ENCODE peak calls at places on chromosome 3, in six cellular contexts. One of them, this sample, is unnamed.

GRCh38 chr3:28348286-28348636 is 260 bp upstream of the ZCWPW2 start:
- DNase-seq in upper lobe of right lung: no peak
- DNase-seq in mesendoderm: no peak
- DNase-seq in BE2C: no peak
- DNase-seq in body of pancreas: peak; percentile 91
- DNase-seq in cardiac fibroblast: no peak
- DNase-seq in this sample: peak; percentile 79

GRCh38 chr3:164539215-164539614 is 539.1 kb downstream of the SI start:
- DNase-seq in upper lobe of right lung: no peak
- DNase-seq in mesendoderm: peak; percentile 9
- DNase-seq in BE2C: no peak
- DNase-seq in body of pancreas: peak; percentile 62
- DNase-seq in cardiac fibroblast: no peak
- DNase-seq in this sample: no peak

GRCh38 chr3:31029756-31030155 is 135.3 kb upstream of the GADL1 start:
- DNase-seq in upper lobe of right lung: no peak
- DNase-seq in mesendoderm: no peak
- DNase-seq in BE2C: no peak
- DNase-seq in body of pancreas: no peak
- DNase-seq in cardiac fibroblast: no peak
- DNase-seq in this sample: no peak

GRCh38 chr3:54962200-54962599 is 34.3 kb upstream of the LRTM1 start:
- DNase-seq in upper lobe of right lung: no peak
- DNase-seq in mesendoderm: no peak
- DNase-seq in BE2C: no peak
- DNase-seq in body of pancreas: no peak
- DNase-seq in cardiac fibroblast: no peak
- DNase-seq in this sample: no peak

GRCh38 chr3:127252446-127252845 is 35.4 kb downstream of the PRR20G start:
- DNase-seq in upper lobe of right lung: no peak
- DNase-seq in mesendoderm: no peak
- DNase-seq in BE2C: no peak
- DNase-seq in body of pancreas: no peak
- DNase-seq in cardiac fibroblast: no peak
- DNase-seq in this sample: no peak

GRCh38 chr3:133661454-133662255 is at the start of gene TOPBP1:
- DNase-seq in upper lobe of right lung: peak; percentile 92
- DNase-seq in mesendoderm: peak; percentile 95
- DNase-seq in BE2C: peak; percentile 89
- DNase-seq in body of pancreas: peak; percentile 82
- DNase-seq in cardiac fibroblast: peak; percentile 64
- DNase-seq in this sample: peak; percentile 14

GRCh38 chr3:56879453-56880224 is 77.9 kb upstream of the ARHGEF3 start:
- DNase-seq in upper lobe of right lung: no peak
- DNase-seq in mesendoderm: no peak
- DNase-seq in BE2C: no peak
- DNase-seq in body of pancreas: no peak
- DNase-seq in cardiac fibroblast: peak; percentile 55
- DNase-seq in this sample: no peak

GRCh38 chr3:42164635-42165034 is 73.5 kb downstream of the TRAK1 start:
- DNase-seq in upper lobe of right lung: no peak
- DNase-seq in mesendoderm: no peak
- DNase-seq in BE2C: no peak
- DNase-seq in body of pancreas: no peak
- DNase-seq in cardiac fibroblast: peak; percentile 3
- DNase-seq in this sample: no peak

GRCh38 chr3:51819709-51820406 is 40.8 kb upstream of the IQCF6 start:
- DNase-seq in upper lobe of right lung: no peak
- DNase-seq in mesendoderm: peak; percentile 82
- DNase-seq in BE2C: peak; percentile 29
- DNase-seq in body of pancreas: no peak
- DNase-seq in cardiac fibroblast: no peak
- DNase-seq in this sample: no peak

GRCh38 chr3:149224736-149225594 is 3.3 kb upstream of the CP start:
- DNase-seq in upper lobe of right lung: no peak
- DNase-seq in mesendoderm: no peak
- DNase-seq in BE2C: no peak
- DNase-seq in body of pancreas: peak; percentile 10
- DNase-seq in cardiac fibroblast: peak; percentile 74
- DNase-seq in this sample: peak; percentile 59

GRCh38 chr3:27431116-27431515 is 53.1 kb downstream of the SLC4A7 start:
- DNase-seq in upper lobe of right lung: no peak
- DNase-seq in mesendoderm: peak; percentile 24
- DNase-seq in BE2C: no peak
- DNase-seq in body of pancreas: no peak
- DNase-seq in cardiac fibroblast: peak; percentile 98
- DNase-seq in this sample: peak; percentile 96

GRCh38 chr3:75951941-75952340 is 166.6 kb upstream of the ZNF717 start:
- DNase-seq in upper lobe of right lung: no peak
- DNase-seq in mesendoderm: no peak
- DNase-seq in BE2C: no peak
- DNase-seq in body of pancreas: no peak
- DNase-seq in cardiac fibroblast: no peak
- DNase-seq in this sample: no peak

GRCh38 chr3:158788446-158788845 is 13.4 kb upstream of the MFSD1 start:
- DNase-seq in upper lobe of right lung: no peak
- DNase-seq in mesendoderm: no peak
- DNase-seq in BE2C: no peak
- DNase-seq in body of pancreas: no peak
- DNase-seq in cardiac fibroblast: peak; percentile 42
- DNase-seq in this sample: no peak

GRCh38 chr3:10192953-10193691 is 28.4 kb downstream of the IRAK2 start:
- DNase-seq in upper lobe of right lung: no peak
- DNase-seq in mesendoderm: peak; percentile 68
- DNase-seq in BE2C: peak; percentile 49
- DNase-seq in body of pancreas: peak; percentile 34
- DNase-seq in cardiac fibroblast: peak; percentile 87
- DNase-seq in this sample: peak; percentile 84

GRCh38 chr3:58180099-58180880 is 30.5 kb downstream of the DNASE1L3 start:
- DNase-seq in upper lobe of right lung: no peak
- DNase-seq in mesendoderm: no peak
- DNase-seq in BE2C: no peak
- DNase-seq in body of pancreas: no peak
- DNase-seq in cardiac fibroblast: no peak
- DNase-seq in this sample: no peak

GRCh38 chr3:99909714-99910508 is 92.2 kb downstream of the CMSS1 start:
- DNase-seq in upper lobe of right lung: no peak
- DNase-seq in mesendoderm: peak; percentile 47
- DNase-seq in BE2C: no peak
- DNase-seq in body of pancreas: no peak
- DNase-seq in cardiac fibroblast: peak; percentile 53
- DNase-seq in this sample: peak; percentile 67

GRCh38 chr3:16069149-16069922 is 105.1 kb upstream of the GALNT15 start:
- DNase-seq in upper lobe of right lung: no peak
- DNase-seq in mesendoderm: peak; percentile 64
- DNase-seq in BE2C: no peak
- DNase-seq in body of pancreas: no peak
- DNase-seq in cardiac fibroblast: peak; percentile 92
- DNase-seq in this sample: peak; percentile 70

GRCh38 chr3:162112719-162113118 is 616.1 kb downstream of the OTOL1 start:
- DNase-seq in upper lobe of right lung: no peak
- DNase-seq in mesendoderm: no peak
- DNase-seq in BE2C: no peak
- DNase-seq in body of pancreas: no peak
- DNase-seq in cardiac fibroblast: no peak
- DNase-seq in this sample: no peak

GRCh38 chr3:16332904-16333426 is 68.0 kb downstream of the OXNAD1 start:
- DNase-seq in upper lobe of right lung: no peak
- DNase-seq in mesendoderm: no peak
- DNase-seq in BE2C: no peak
- DNase-seq in body of pancreas: no peak
- DNase-seq in cardiac fibroblast: peak; percentile 66
- DNase-seq in this sample: no peak

GRCh38 chr3:115325539-115325938 is 178.5 kb upstream of the ZBTB20 start:
- DNase-seq in upper lobe of right lung: no peak
- DNase-seq in mesendoderm: peak; percentile 76
- DNase-seq in BE2C: no peak
- DNase-seq in body of pancreas: peak; percentile 15
- DNase-seq in cardiac fibroblast: peak; percentile 55
- DNase-seq in this sample: no peak

DNA sequence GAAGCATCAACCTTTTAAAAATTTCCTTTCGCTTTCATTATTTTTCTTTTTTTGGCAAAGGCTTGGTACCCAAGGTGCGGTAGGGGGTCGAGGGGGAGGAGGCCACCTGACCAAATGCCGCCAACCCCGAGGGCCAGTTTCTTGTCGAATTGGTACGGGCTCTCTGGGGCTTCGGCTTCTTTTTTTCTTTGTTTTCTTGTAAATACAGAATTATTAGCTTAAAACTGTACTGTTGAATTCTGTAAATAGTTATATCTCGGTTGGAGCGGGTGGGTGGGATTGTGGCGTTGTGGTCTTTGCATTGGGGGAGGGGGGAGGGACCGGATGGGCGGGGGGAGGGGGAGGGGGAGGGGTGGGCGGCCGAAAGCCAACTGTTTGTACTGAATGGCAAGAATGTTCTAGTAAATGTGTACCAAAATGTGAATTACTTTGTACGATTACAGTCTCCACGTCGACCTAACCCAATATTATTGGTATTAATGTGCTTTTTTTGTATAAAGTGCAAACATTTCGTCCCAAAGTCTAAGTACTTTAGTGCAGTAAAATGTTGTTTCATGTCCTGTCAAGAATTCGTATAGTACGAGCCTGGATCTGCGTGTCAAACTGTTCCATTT is 4.7 kb downstream of the ZIC1 start:
- DNase-seq in upper lobe of right lung: no peak
- DNase-seq in mesendoderm: peak; percentile 63
- DNase-seq in BE2C: no peak
- DNase-seq in body of pancreas: no peak
- DNase-seq in cardiac fibroblast: no peak
- DNase-seq in this sample: no peak
- H3K4me3 ChIP-seq in upper lobe of right lung: peak overlapping the region; percentile 33
- H3K4me3 ChIP-seq in mesendoderm: no peak overlapping the region
- H3K4me3 ChIP-seq in BE2C: no peak overlapping the region
- H3K4me3 ChIP-seq in body of pancreas: no peak overlapping the region
- H3K4me3 ChIP-seq in cardiac fibroblast: peak overlapping the region; percentile 6
- H3K4me3 ChIP-seq in this sample: no peak overlapping the region

DNA sequence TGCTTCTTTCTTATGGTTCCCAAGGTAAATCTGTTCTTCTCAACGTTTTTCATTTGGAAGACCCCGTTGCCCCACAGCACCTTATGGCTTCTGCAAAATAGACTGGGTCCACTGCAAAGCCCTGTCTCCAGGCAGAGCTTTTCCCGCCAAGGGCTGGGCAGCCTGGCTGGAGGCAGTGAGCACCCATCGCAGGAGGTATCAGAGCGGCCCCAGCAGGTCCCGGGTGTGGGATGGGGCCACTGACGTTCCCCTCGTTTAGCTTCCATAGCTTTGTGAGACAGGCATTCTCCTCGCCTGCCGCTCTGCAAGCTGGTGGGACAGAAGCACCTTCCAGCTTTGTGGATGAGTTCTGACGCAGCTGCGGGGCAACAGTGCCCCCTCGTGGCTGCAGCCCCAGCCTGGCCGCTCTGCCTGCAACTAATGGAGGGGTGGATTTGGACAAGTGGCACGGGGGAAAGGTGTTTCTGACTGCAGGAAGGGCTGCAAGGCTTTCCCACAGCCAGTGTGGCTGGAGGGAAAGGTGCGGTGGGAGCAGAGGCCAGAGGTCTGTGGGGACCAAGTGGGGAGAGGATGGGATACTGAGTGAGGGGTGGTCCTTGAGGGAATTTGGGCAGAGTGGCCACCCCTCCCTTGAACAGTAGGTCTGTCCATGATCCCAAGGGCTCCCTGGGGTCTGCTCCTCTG is 99.3 kb downstream of the FBLN2 start:
- DNase-seq in upper lobe of right lung: peak; percentile 89
- DNase-seq in mesendoderm: peak; percentile 92
- DNase-seq in BE2C: peak; percentile 77
- DNase-seq in body of pancreas: peak; percentile 88
- DNase-seq in cardiac fibroblast: peak; percentile 87
- DNase-seq in this sample: peak; percentile 26
- H3K4me3 ChIP-seq in upper lobe of right lung: no peak overlapping the region
- H3K4me3 ChIP-seq in mesendoderm: no peak overlapping the region
- H3K4me3 ChIP-seq in BE2C: no peak overlapping the region
- H3K4me3 ChIP-seq in body of pancreas: no peak overlapping the region
- H3K4me3 ChIP-seq in cardiac fibroblast: no peak overlapping the region
- H3K4me3 ChIP-seq in this sample: no peak overlapping the region

DNA sequence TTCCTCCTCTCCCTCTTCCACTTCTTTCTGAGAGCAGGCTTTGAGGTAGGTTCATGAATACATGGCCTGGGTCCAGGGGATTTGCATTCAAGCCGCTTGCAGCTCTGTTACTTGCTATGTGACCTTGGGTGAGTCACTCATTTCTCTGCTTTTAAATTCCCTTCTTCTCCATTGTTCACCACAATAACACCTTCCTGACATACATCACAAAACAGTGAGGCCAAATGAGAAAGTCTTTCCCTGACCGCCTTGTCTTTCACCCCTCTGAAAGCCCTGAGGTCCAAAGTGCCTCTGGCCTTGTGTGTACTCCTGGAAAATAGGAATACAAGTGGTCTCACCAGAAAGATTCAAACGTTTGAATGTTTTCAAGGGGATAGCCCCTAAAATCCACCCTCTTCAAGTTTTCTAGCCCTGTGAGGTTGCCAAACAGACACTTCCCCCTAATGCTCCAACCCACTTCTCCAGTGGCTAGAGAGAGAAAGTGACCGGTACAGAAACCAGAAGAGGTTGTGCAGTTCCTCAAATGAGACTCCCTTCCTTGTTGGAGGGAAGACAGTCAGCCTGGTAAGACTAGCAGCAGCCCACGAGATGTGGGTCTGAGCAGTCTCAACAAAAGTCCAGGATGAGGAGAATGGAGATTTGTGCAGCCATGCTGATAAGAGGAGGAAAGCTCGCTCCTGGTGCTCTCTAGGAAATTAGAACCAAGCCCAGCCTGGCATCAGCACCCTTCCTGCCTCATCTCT is 222.9 kb upstream of the TPRG1 start:
- DNase-seq in upper lobe of right lung: no peak
- DNase-seq in mesendoderm: peak; percentile 51
- DNase-seq in BE2C: no peak
- DNase-seq in body of pancreas: peak; percentile 60
- DNase-seq in cardiac fibroblast: peak; percentile 95
- DNase-seq in this sample: peak; percentile 98
- H3K4me3 ChIP-seq in upper lobe of right lung: peak overlapping the region; percentile 53
- H3K4me3 ChIP-seq in mesendoderm: no peak overlapping the region
- H3K4me3 ChIP-seq in BE2C: no peak overlapping the region
- H3K4me3 ChIP-seq in body of pancreas: no peak overlapping the region
- H3K4me3 ChIP-seq in cardiac fibroblast: no peak overlapping the region
- H3K4me3 ChIP-seq in this sample: peak overlapping the region; percentile 31

GRCh38 chr3:66989241-66989640 is 8.9 kb upstream of the KBTBD8 start:
- DNase-seq in upper lobe of right lung: no peak
- DNase-seq in mesendoderm: peak; percentile 79
- DNase-seq in BE2C: no peak
- DNase-seq in body of pancreas: no peak
- DNase-seq in cardiac fibroblast: peak; percentile 3
- DNase-seq in this sample: no peak

GRCh38 chr3:66993082-66993481 is 5.0 kb upstream of the KBTBD8 start:
- DNase-seq in upper lobe of right lung: no peak
- DNase-seq in mesendoderm: no peak
- DNase-seq in BE2C: peak; percentile 11
- DNase-seq in body of pancreas: no peak
- DNase-seq in cardiac fibroblast: no peak
- DNase-seq in this sample: no peak

GRCh38 chr3:66991478-66991877 is 6.6 kb upstream of the KBTBD8 start:
- DNase-seq in upper lobe of right lung: no peak
- DNase-seq in mesendoderm: no peak
- DNase-seq in BE2C: no peak
- DNase-seq in body of pancreas: no peak
- DNase-seq in cardiac fibroblast: peak; percentile 86
- DNase-seq in this sample: peak; percentile 72

GRCh38 chr3:66986406-66986805 is 11.7 kb upstream of the KBTBD8 start:
- DNase-seq in upper lobe of right lung: no peak
- DNase-seq in mesendoderm: no peak
- DNase-seq in BE2C: no peak
- DNase-seq in body of pancreas: no peak
- DNase-seq in cardiac fibroblast: no peak
- DNase-seq in this sample: no peak

GRCh38 chr3:66989860-66990696 is 8.0 kb upstream of the KBTBD8 start:
- DNase-seq in upper lobe of right lung: no peak
- DNase-seq in mesendoderm: peak; percentile 68
- DNase-seq in BE2C: peak; percentile 22
- DNase-seq in body of pancreas: peak; percentile 14
- DNase-seq in cardiac fibroblast: peak; percentile 4
- DNase-seq in this sample: no peak
- H3K4me3 ChIP-seq in upper lobe of right lung: no peak overlapping the region
- H3K4me3 ChIP-seq in mesendoderm: no peak overlapping the region
- H3K4me3 ChIP-seq in BE2C: no peak overlapping the region
- H3K4me3 ChIP-seq in body of pancreas: no peak overlapping the region
- H3K4me3 ChIP-seq in cardiac fibroblast: no peak overlapping the region
- H3K4me3 ChIP-seq in this sample: no peak overlapping the region

This sample was measured in skeletal muscle cell.